ENCODE peak calls at places on chromosomes 12 and 14, in ten cellular contexts. L is brain microvascular endothelial cell; D is colonic mucosa; X is Panc1; A is spleen; Z is CD4-positive, alpha-beta memory T cell; P is fibroblast of lung; W is GM23248; G is IMR-90; M is hepatocyte. C is an unnamed sample.

GRCh38 chr14:80350707-80351106 is 139.4 kb upstream of the DIO2 start:
- DNase-seq in L (no peak), D (no peak), X (no peak), A (no peak), Z (no peak), P (no peak), W (no peak), G (peak; percentile 52), M (no peak), C (no peak)

GRCh38 chr12:38386238-38386985 is 69.8 kb downstream of the ALG10B start:
- DNase-seq in L (no peak), D (no peak), X (no peak), A (no peak), Z (no peak), P (no peak), W (no peak), G (no peak), M (no peak), C (no peak)

GRCh38 chr12:50129297-50129696 is 17.3 kb downstream of the COX14 start:
- DNase-seq in L (no peak), D (no peak), X (no peak), A (no peak), Z (no peak), P (no peak), W (no peak), G (no peak), M (no peak), C (no peak)

GRCh38 chr12:30197392-30198047 is 413.8 kb upstream of the TMTC1 start:
- DNase-seq in L (peak; percentile 73), D (no peak), X (no peak), A (no peak), Z (no peak), P (peak; percentile 26), W (peak; percentile 64), G (peak; percentile 43), M (no peak), C (no peak)

GRCh38 chr12:15505616-15506015 is 183.3 kb downstream of the PTPRO start:
- DNase-seq in L (no peak), D (no peak), X (no peak), A (no peak), Z (no peak), P (no peak), W (no peak), G (peak; percentile 46), M (no peak), C (no peak)

GRCh38 chr14:94998702-94999101 is 158.6 kb downstream of the DICER1 start:
- DNase-seq in L (no peak), D (no peak), X (no peak), A (no peak), Z (no peak), P (no peak), W (peak; percentile 16), G (no peak), M (no peak), C (no peak)

GRCh38 chr14:62743569-62743968 is 301.7 kb downstream of the KCNH5 start:
- DNase-seq in L (no peak), D (no peak), X (no peak), A (no peak), Z (no peak), P (no peak), W (no peak), G (no peak), M (no peak), C (no peak)

GRCh38 chr14:50421499-50421898 is 24.8 kb upstream of the CDKL1 start:
- DNase-seq in L (no peak), D (no peak), X (no peak), A (no peak), Z (no peak), P (no peak), W (no peak), G (no peak), M (no peak), C (no peak)

GRCh38 chr12:118052324-118053070 is 8.5 kb downstream of the WSB2 start:
- DNase-seq in L (peak; percentile 90), D (peak; percentile 89), X (peak; percentile 96), A (peak; percentile 75), Z (no peak), P (peak; percentile 98), W (peak; percentile 96), G (peak; percentile 95), M (peak; percentile 89), C (no peak)

GRCh38 chr12:47988073-47989022 is 15.9 kb downstream of the COL2A1 start:
- DNase-seq in L (no peak), D (no peak), X (no peak), A (peak; percentile 61), Z (no peak), P (no peak), W (peak; percentile 54), G (peak; percentile 33), M (no peak), C (no peak)

GRCh38 chr12:89160716-89161123 is 191.6 kb downstream of the DUSP6 start:
- DNase-seq in L (peak; percentile 97), D (peak; percentile 40), X (no peak), A (peak; percentile 69), Z (no peak), P (peak; percentile 69), W (peak; percentile 92), G (peak; percentile 88), M (peak; percentile 28), C (no peak)

GRCh38 chr12:29316772-29317171 is 64.2 kb downstream of the ERGIC2 start:
- DNase-seq in L (peak; percentile 72), D (no peak), X (no peak), A (no peak), Z (no peak), P (no peak), W (peak; percentile 74), G (peak; percentile 71), M (peak; percentile 9), C (no peak)

GRCh38 chr12:57213763-57214397 is 2.7 kb upstream of the NXPH4 start:
- DNase-seq in L (no peak), D (no peak), X (no peak), A (no peak), Z (no peak), P (no peak), W (peak; percentile 32), G (no peak), M (no peak), C (no peak)

GRCh38 chr14:30608533-30609006 is 13.5 kb upstream of the SCFD1 start:
- DNase-seq in L (peak; percentile 63), D (no peak), X (no peak), A (no peak), Z (no peak), P (peak; percentile 44), W (peak; percentile 71), G (peak; percentile 59), M (peak; percentile 53), C (no peak)

GRCh38 chr12:75087656-75088055 is 122.0 kb downstream of the KCNC2 start:
- DNase-seq in L (no peak), D (no peak), X (no peak), A (no peak), Z (no peak), P (no peak), W (no peak), G (no peak), M (peak; percentile 8), C (no peak)

GRCh38 chr14:103871596-103872480 is 24.5 kb upstream of the PPP1R13B start:
- DNase-seq in L (no peak), D (peak; percentile 92), X (no peak), A (peak; percentile 91), Z (peak; percentile 61), P (no peak), W (peak; percentile 27), G (no peak), M (peak; percentile 54), C (peak; percentile 78)
- H3K27ac ChIP-seq in L (no peak overlapping the region), D (peak overlapping the region; percentile 34), X (no peak overlapping the region), A (peak overlapping the region; percentile 68), Z (peak overlapping the region; percentile 56), P (no peak overlapping the region), W (no peak overlapping the region), G (no peak overlapping the region), M (no peak overlapping the region), C (peak overlapping the region; percentile 51)

GRCh38 chr14:99155173-99155777 is 116.7 kb downstream of the BCL11B start:
- DNase-seq in L (no peak), D (no peak), X (no peak), A (no peak), Z (no peak), P (no peak), W (peak; percentile 4), G (no peak), M (no peak), C (no peak)
- H3K4me3 ChIP-seq in L (no peak overlapping the region), D (no peak overlapping the region), X (no peak overlapping the region), A (no peak overlapping the region), Z (no peak overlapping the region), P (no peak overlapping the region), W (no peak overlapping the region), G (no peak overlapping the region), M (no peak overlapping the region), C (no peak overlapping the region)

GRCh38 chr14:93220509-93220908 is 13.5 kb downstream of the UBR7 start:
- DNase-seq in L (no peak), D (no peak), X (no peak), A (no peak), Z (no peak), P (no peak), W (no peak), G (no peak), M (no peak), C (no peak)
- H3K36me3 ChIP-seq in L (peaks cover 5% of the 10 kb centered on the region), D (peaks cover 4% of the 10 kb centered on the region), X (peaks cover 5% of the 10 kb centered on the region), A (peaks cover 74% of the 10 kb centered on the region), Z (peaks cover 15% of the 10 kb centered on the region), P (no peaks in the 10 kb centered on the region), W (peaks cover 8% of the 10 kb centered on the region), G (peaks cover 23% of the 10 kb centered on the region), M (no peaks in the 10 kb centered on the region), C (peaks cover 53% of the 10 kb centered on the region)

GRCh38 chr14:105388110-105388951 is 10.0 kb upstream of the TEX22 start:
- DNase-seq in L (no peak), D (no peak), X (no peak), A (no peak), Z (no peak), P (no peak), W (no peak), G (no peak), M (no peak), C (no peak)

GRCh38 chr14:105389976-105390848 is 8.1 kb upstream of the TEX22 start:
- DNase-seq in L (no peak), D (no peak), X (no peak), A (no peak), Z (no peak), P (no peak), W (no peak), G (no peak), M (no peak), C (peak; percentile 70)

GRCh38 chr14:105388976-105389375 is 9.4 kb upstream of the TEX22 start:
- DNase-seq in L (no peak), D (no peak), X (no peak), A (no peak), Z (no peak), P (no peak), W (no peak), G (no peak), M (no peak), C (no peak)

GRCh38 chr14:105390849-105391500 is 7.4 kb upstream of the TEX22 start:
- DNase-seq in L (no peak), D (no peak), X (no peak), A (no peak), Z (no peak), P (no peak), W (no peak), G (no peak), M (no peak), C (no peak)

DNA sequence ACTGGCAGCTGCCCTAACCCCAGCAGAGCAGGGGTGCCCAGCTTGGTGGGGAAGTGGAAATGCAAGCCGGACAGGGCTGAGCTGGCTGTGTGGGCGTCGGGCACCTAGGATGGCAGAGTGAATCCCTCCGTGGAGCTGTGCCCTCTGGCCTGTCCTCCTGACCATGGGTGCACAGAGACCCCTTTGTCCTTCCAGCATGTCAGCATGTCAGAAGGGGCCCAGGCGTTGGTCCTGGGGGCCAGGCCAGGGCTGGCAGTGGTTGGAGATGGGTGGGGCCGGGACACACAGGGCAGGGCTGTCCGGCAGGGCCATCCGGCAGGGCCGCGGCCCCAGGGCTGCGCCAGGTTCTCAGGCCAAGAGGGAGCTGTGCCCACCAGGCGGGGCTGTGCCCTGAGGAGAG is 8.8 kb upstream of the TEX22 start:
- DNase-seq in L (no peak), D (no peak), X (no peak), A (no peak), Z (no peak), P (no peak), W (no peak), G (no peak), M (no peak), C (no peak)
- H3K27ac ChIP-seq in L (no peak overlapping the region), D (no peak overlapping the region), X (no peak overlapping the region), A (peak overlapping the region; percentile 62), Z (no peak overlapping the region), P (no peak overlapping the region), W (no peak overlapping the region), G (no peak overlapping the region), M (no peak overlapping the region), C (no peak overlapping the region)

C was measured in CD4-positive, CD25-positive, alpha-beta regulatory T cell.